ENCODE peak calls at places on chromosome 20, in five cellular contexts. One of them, this sample, is unnamed.
A peak's percentile ranks its signal among the peaks of the same experiment; 100 is the strongest.

GRCh38 chr20:10369723-10370090 is 64.3 kb downstream of the MKKS start:
- DNase-seq in endothelial cell: no peak
- DNase-seq in KBM-7: no peak
- DNase-seq in GM13977: no peak
- DNase-seq in CD8-positive, alpha-beta memory T cell: no peak
- DNase-seq in this sample: no peak

GRCh38 chr20:44171775-44172571 is 15.0 kb downstream of the JPH2 start:
- DNase-seq in endothelial cell: no peak
- DNase-seq in KBM-7: no peak
- DNase-seq in CD8-positive, alpha-beta memory T cell: no peak
- DNase-seq in GM13977: no peak
- DNase-seq in this sample: no peak

GRCh38 chr20:9422335-9422734 is 92.1 kb upstream of the LAMP5 start:
- DNase-seq in KBM-7: no peak
- DNase-seq in GM13977: no peak
- DNase-seq in endothelial cell: no peak
- DNase-seq in CD8-positive, alpha-beta memory T cell: no peak
- DNase-seq in this sample: no peak

GRCh38 chr20:761418-762381 is 6.6 kb downstream of the SLC52A3 start:
- DNase-seq in endothelial cell: no peak
- DNase-seq in KBM-7: no peak
- DNase-seq in GM13977: no peak
- DNase-seq in CD8-positive, alpha-beta memory T cell: no peak
- DNase-seq in this sample: no peak

GRCh38 chr20:25274891-25275812 is 27.3 kb downstream of the PYGB start:
- DNase-seq in KBM-7: no peak
- DNase-seq in CD8-positive, alpha-beta memory T cell: no peak
- DNase-seq in endothelial cell: no peak
- DNase-seq in GM13977: no peak
- DNase-seq in this sample: peak; percentile 71

GRCh38 chr20:22460231-22460630 is 124.1 kb downstream of the FOXA2 start:
- DNase-seq in GM13977: no peak
- DNase-seq in KBM-7: no peak
- DNase-seq in endothelial cell: no peak
- DNase-seq in CD8-positive, alpha-beta memory T cell: no peak
- DNase-seq in this sample: no peak

GRCh38 chr20:58777657-58778056 is 73.0 kb downstream of the GNAS-AS1 start:
- DNase-seq in GM13977: no peak
- DNase-seq in endothelial cell: no peak
- DNase-seq in CD8-positive, alpha-beta memory T cell: no peak
- DNase-seq in KBM-7: no peak
- DNase-seq in this sample: no peak

GRCh38 chr20:37711001-37711400 is 17.2 kb downstream of the CTNNBL1 start:
- DNase-seq in KBM-7: no peak
- DNase-seq in endothelial cell: peak; percentile 29
- DNase-seq in CD8-positive, alpha-beta memory T cell: no peak
- DNase-seq in GM13977: no peak
- DNase-seq in this sample: no peak

GRCh38 chr20:25223179-25223661 is 24.7 kb upstream of the PYGB start:
- DNase-seq in endothelial cell: no peak
- DNase-seq in CD8-positive, alpha-beta memory T cell: no peak
- DNase-seq in GM13977: no peak
- DNase-seq in KBM-7: no peak
- DNase-seq in this sample: no peak

GRCh38 chr20:50464026-50464724 is 46.0 kb upstream of the PTPN1 start:
- DNase-seq in GM13977: peak; percentile 54
- DNase-seq in CD8-positive, alpha-beta memory T cell: peak; percentile 36
- DNase-seq in endothelial cell: peak; percentile 62
- DNase-seq in KBM-7: peak; percentile 85
- DNase-seq in this sample: peak; percentile 39

GRCh38 chr20:23601715-23602114 is 4.0 kb downstream of the CST9 start:
- DNase-seq in CD8-positive, alpha-beta memory T cell: no peak
- DNase-seq in endothelial cell: no peak
- DNase-seq in KBM-7: no peak
- DNase-seq in GM13977: no peak
- DNase-seq in this sample: no peak

GRCh38 chr20:24522452-24523330 is 53.3 kb downstream of the SYNDIG1 start:
- DNase-seq in endothelial cell: no peak
- DNase-seq in CD8-positive, alpha-beta memory T cell: no peak
- DNase-seq in KBM-7: no peak
- DNase-seq in GM13977: no peak
- DNase-seq in this sample: no peak

GRCh38 chr20:53678990-53679596 is 85.5 kb upstream of the ZNF217 start:
- DNase-seq in CD8-positive, alpha-beta memory T cell: no peak
- DNase-seq in GM13977: no peak
- DNase-seq in KBM-7: no peak
- DNase-seq in endothelial cell: no peak
- DNase-seq in this sample: no peak

GRCh38 chr20:62815066-62815991 is 1.5 kb upstream of the COL9A3 start:
- DNase-seq in CD8-positive, alpha-beta memory T cell: no peak
- DNase-seq in KBM-7: no peak
- DNase-seq in GM13977: no peak
- DNase-seq in endothelial cell: no peak
- DNase-seq in this sample: no peak

GRCh38 chr20:58913079-58913478 is 60.6 kb downstream of the GNAS start:
- DNase-seq in CD8-positive, alpha-beta memory T cell: no peak
- DNase-seq in endothelial cell: no peak
- DNase-seq in KBM-7: no peak
- DNase-seq in GM13977: no peak
- DNase-seq in this sample: no peak

GRCh38 chr20:58550661-58551060 is 35.5 kb upstream of the APCDD1L start:
- DNase-seq in GM13977: no peak
- DNase-seq in endothelial cell: no peak
- DNase-seq in CD8-positive, alpha-beta memory T cell: no peak
- DNase-seq in KBM-7: no peak
- DNase-seq in this sample: no peak

GRCh38 chr20:46012926-46013825 is 4.5 kb downstream of the MMP9 start:
- DNase-seq in GM13977: no peak
- DNase-seq in CD8-positive, alpha-beta memory T cell: no peak
- DNase-seq in endothelial cell: no peak
- DNase-seq in KBM-7: no peak
- DNase-seq in this sample: no peak

GRCh38 chr20:52152921-52153320 is 38.7 kb downstream of the ZFP64 start:
- DNase-seq in KBM-7: no peak
- DNase-seq in endothelial cell: no peak
- DNase-seq in GM13977: no peak
- DNase-seq in CD8-positive, alpha-beta memory T cell: no peak
- DNase-seq in this sample: no peak

GRCh38 chr20:25310268-25310920 is 62.5 kb downstream of the PYGB start:
- DNase-seq in endothelial cell: no peak
- DNase-seq in KBM-7: peak; percentile 61
- DNase-seq in GM13977: peak; percentile 85
- DNase-seq in CD8-positive, alpha-beta memory T cell: no peak
- DNase-seq in this sample: no peak

GRCh38 chr20:52747736-52748135 is 224.4 kb upstream of the TSHZ2 start:
- DNase-seq in KBM-7: no peak
- DNase-seq in CD8-positive, alpha-beta memory T cell: no peak
- DNase-seq in endothelial cell: peak; percentile 23
- DNase-seq in GM13977: no peak
- DNase-seq in this sample: no peak

GRCh38 chr20:47102629-47103028 is 208.0 kb downstream of the EYA2 start:
- DNase-seq in KBM-7: no peak
- DNase-seq in CD8-positive, alpha-beta memory T cell: no peak
- DNase-seq in endothelial cell: no peak
- DNase-seq in GM13977: no peak
- DNase-seq in this sample: no peak

GRCh38 chr20:37528442-37529213 is 952 bp upstream of the BLCAP start:
- DNase-seq in endothelial cell: no peak
- DNase-seq in CD8-positive, alpha-beta memory T cell: no peak
- DNase-seq in GM13977: no peak
- DNase-seq in KBM-7: no peak
- DNase-seq in this sample: no peak

GRCh38 chr20:32231847-32232246 is 24.2 kb downstream of the POFUT1 start:
- DNase-seq in endothelial cell: peak; percentile 22
- DNase-seq in GM13977: peak; percentile 48
- DNase-seq in KBM-7: peak; percentile 18
- DNase-seq in CD8-positive, alpha-beta memory T cell: peak; percentile 27
- DNase-seq in this sample: no peak

GRCh38 chr20:45432294-45432693 is 16.4 kb downstream of the PIGT start:
- DNase-seq in KBM-7: peak; percentile 90
- DNase-seq in endothelial cell: no peak
- DNase-seq in GM13977: peak; percentile 53
- DNase-seq in CD8-positive, alpha-beta memory T cell: no peak
- DNase-seq in this sample: no peak

GRCh38 chr20:54004397-54004940 is 65.9 kb downstream of the BCAS1 start:
- DNase-seq in KBM-7: no peak
- DNase-seq in endothelial cell: no peak
- DNase-seq in CD8-positive, alpha-beta memory T cell: no peak
- DNase-seq in GM13977: peak; percentile 28
- DNase-seq in this sample: no peak

GRCh38 chr20:8155848-8156602 is 24.0 kb downstream of the PLCB1 start:
- DNase-seq in GM13977: no peak
- DNase-seq in endothelial cell: no peak
- DNase-seq in KBM-7: no peak
- DNase-seq in CD8-positive, alpha-beta memory T cell: no peak
- DNase-seq in this sample: no peak

GRCh38 chr20:63248835-63249591 is 5.2 kb downstream of the NKAIN4 start:
- DNase-seq in CD8-positive, alpha-beta memory T cell: no peak
- DNase-seq in endothelial cell: no peak
- DNase-seq in GM13977: no peak
- DNase-seq in KBM-7: no peak
- DNase-seq in this sample: no peak

GRCh38 chr20:46931699-46932098 is 37.1 kb downstream of the EYA2 start:
- DNase-seq in KBM-7: no peak
- DNase-seq in endothelial cell: no peak
- DNase-seq in GM13977: no peak
- DNase-seq in CD8-positive, alpha-beta memory T cell: no peak
- DNase-seq in this sample: no peak

GRCh38 chr20:6178537-6178936 is 55.7 kb upstream of the FERMT1 start:
- DNase-seq in GM13977: no peak
- DNase-seq in endothelial cell: peak; percentile 21
- DNase-seq in CD8-positive, alpha-beta memory T cell: no peak
- DNase-seq in KBM-7: peak; percentile 9
- DNase-seq in this sample: no peak

This sample was measured in left ventricle myocardium inferior.